ENCODE peak calls at places on chromosomes 13 and 19, in five cellular contexts. O, W, B, M and J are unnamed samples.

GRCh38 chr13:73943137-73943964 is 190.9 kb downstream of the KLF12 start:
- DNase-seq in O (no peak), B (no peak), W (no peak), M (no peak), J (no peak)

GRCh38 chr13:79604752-79605151 is 123.8 kb downstream of the NDFIP2 start:
- DNase-seq in W (no peak), O (peak), M (no peak), B (no peak), J (peak)

GRCh38 chr13:80955487-80955886 is 614.6 kb upstream of the SPRY2 start:
- DNase-seq in O (peak), W (no peak), B (no peak), M (no peak), J (no peak)

GRCh38 chr13:94707400-94708021 is 4.8 kb downstream of the SOX21 start:
- DNase-seq in B (peak), W (peak), O (no peak), M (no peak), J (no peak)

GRCh38 chr13:98221234-98221633 is 44.2 kb upstream of the RNF113B start:
- DNase-seq in B (no peak), W (no peak), O (no peak), M (no peak), J (no peak)

GRCh38 chr19:35789978-35790944 is 14.9 kb downstream of the ARHGAP33 start:
- DNase-seq in W (no peak), O (no peak), B (no peak), M (no peak), J (no peak)

GRCh38 chr19:2668188-2668763 is 34.2 kb downstream of the GNG7 start:
- DNase-seq in M (no peak), W (no peak), O (no peak), B (no peak), J (no peak)

GRCh38 chr13:80132741-80133601 is 208.0 kb downstream of the SPRY2 start:
- DNase-seq in W (no peak), B (peak), M (no peak), O (peak), J (peak)

GRCh38 chr19:7242601-7243258 is 51.5 kb downstream of the INSR start:
- DNase-seq in O (peak), M (no peak), W (no peak), B (no peak), J (peak)

GRCh38 chr19:38281820-38282566 is 17.6 kb downstream of the SPINT2 start:
- DNase-seq in W (peak), B (no peak), O (no peak), M (no peak), J (no peak)

GRCh38 chr13:112931028-112931934 is 37.7 kb upstream of the MCF2L start:
- DNase-seq in M (peak), O (peak), B (peak), W (peak), J (peak)

GRCh38 chr19:15108845-15109767 is 1.9 kb downstream of the SYDE1 start:
- DNase-seq in M (no peak), O (no peak), B (no peak), W (no peak), J (no peak)

GRCh38 chr13:114078501-114079451 is 53.6 kb downstream of the RASA3 start:
- DNase-seq in B (no peak), M (no peak), O (no peak), W (no peak), J (no peak)

GRCh38 chr19:3821857-3822364 is 35.7 kb upstream of the MATK start:
- DNase-seq in W (peak), B (peak), O (peak), M (peak), J (peak)

GRCh38 chr13:39056018-39056417 is 17.8 kb downstream of the NHLRC3 start:
- DNase-seq in W (no peak), O (no peak), M (no peak), B (no peak), J (no peak)

GRCh38 chr19:1070576-1070930 is 3.6 kb downstream of the ARHGAP45 start:
- DNase-seq in B (no peak), W (no peak), M (no peak), O (no peak), J (no peak)

GRCh38 chr13:81395368-81395767 is 1054.4 kb upstream of the SPRY2 start:
- DNase-seq in B (no peak), M (no peak), W (peak), O (no peak), J (no peak)

GRCh38 chr13:30584332-30584731 is 33.4 kb upstream of the USPL1 start:
- DNase-seq in M (no peak), W (no peak), B (no peak), O (no peak), J (no peak)

GRCh38 chr19:18861917-18862316 is 30.2 kb downstream of the UPF1 start:
- DNase-seq in W (no peak), B (no peak), O (no peak), M (no peak), J (no peak)

GRCh38 chr19:9144920-9145319 is 4.7 kb downstream of the ZNF317 start:
- DNase-seq in O (no peak), M (no peak), W (no peak), B (peak), J (peak)

GRCh38 chr19:58581227-58582141 is 8.3 kb upstream of the MZF1 start:
- DNase-seq in B (peak), W (peak), O (peak), M (peak), J (peak)

GRCh38 chr13:75636339-75637095 is 387 bp downstream of the LMO7 start:
- DNase-seq in B (no peak), M (no peak), O (peak), W (peak), J (no peak)

GRCh38 chr13:109941951-109942350 is 155.6 kb upstream of the IRS2 start:
- DNase-seq in W (no peak), B (no peak), O (no peak), M (no peak), J (peak)

GRCh38 chr19:31377736-31378135 is 28.5 kb upstream of the TSHZ3 start:
- DNase-seq in B (no peak), O (no peak), M (no peak), W (no peak), J (no peak)

GRCh38 chr13:40064154-40064713 is 408.8 kb downstream of the COG6 start:
- DNase-seq in O (peak), W (no peak), M (no peak), B (peak), J (no peak)

GRCh38 chr13:40063278-40063698 is 407.8 kb downstream of the COG6 start:
- DNase-seq in B (no peak), W (no peak), M (no peak), O (no peak), J (no peak)

GRCh38 chr13:40061466-40062450 is 406.3 kb downstream of the COG6 start:
- DNase-seq in M (no peak), W (no peak), B (no peak), O (no peak), J (no peak)

GRCh38 chr13:40063743-40064142 is 408.3 kb downstream of the COG6 start:
- DNase-seq in W (no peak), M (no peak), O (no peak), B (no peak), J (no peak)

GRCh38 chr13:40064723-40065122 is 409.3 kb downstream of the COG6 start:
- DNase-seq in M (no peak), O (peak), B (peak), W (no peak), J (peak)
- TF ChIP-seq MAX in M (no peak), O (no peak), B (no peak), W (no peak), J (no peak)

GRCh38 chr19:45439190-45439568 is 15.5 kb upstream of the ERCC1 start:
- DNase-seq in M (no peak), O (no peak), B (no peak), W (no peak), J (no peak)
- H3K4me3 ChIP-seq in M (peak), O (no peak), B (peak), W (peak), J (peak)

GRCh38 chr19:54429176-54429495 is 13.9 kb downstream of the TTYH1 start:
- DNase-seq in O (no peak), M (no peak), W (no peak), B (no peak), J (no peak)

GRCh38 chr19:54429545-54430227 is 14.4 kb downstream of the TTYH1 start:
- DNase-seq in M (no peak), B (no peak), O (no peak), W (no peak), J (no peak)

GRCh38 chr19:54432144-54432738 is 16.8 kb upstream of the LENG8 start:
- DNase-seq in W (no peak), O (no peak), M (peak), B (no peak), J (no peak)

GRCh38 chr19:54431255-54431838 is 16.1 kb downstream of the TTYH1 start:
- DNase-seq in O (no peak), W (no peak), M (peak), B (peak), J (no peak)

GRCh38 chr19:54430306-54431254 is 15.3 kb downstream of the TTYH1 start:
- DNase-seq in O (peak), B (peak), M (peak), W (peak), J (peak)
- TF ChIP-seq MAX in O (no peak), B (no peak), M (no peak), W (no peak), J (no peak)

GRCh38 chr13:29125145-29125933 is 305.2 kb downstream of the MTUS2 start:
- DNase-seq in M (no peak), B (no peak), O (no peak), W (no peak), J (no peak)
- H3K4me3 ChIP-seq in M (no peak), B (no peak), O (no peak), W (no peak), J (no peak)

GRCh38 chr13:100722517-100722916 is 47.9 kb upstream of the TMTC4 start:
- DNase-seq in M (no peak), O (no peak), W (no peak), B (peak), J (no peak)

GRCh38 chr13:100724568-100724967 is 50.0 kb upstream of the TMTC4 start:
- DNase-seq in O (no peak), M (no peak), W (no peak), B (no peak), J (no peak)

GRCh38 chr13:100725472-100725871 is 50.9 kb upstream of the TMTC4 start:
- DNase-seq in M (no peak), B (no peak), W (no peak), O (no peak), J (no peak)

GRCh38 chr13:100721885-100722512 is 47.4 kb upstream of the TMTC4 start:
- DNase-seq in W (peak), O (peak), B (peak), M (peak), J (peak)
- TF ChIP-seq MAX in W (no peak), O (no peak), B (no peak), M (no peak), J (peak)

GRCh38 chr19:50979758-50980157 is 4.0 kb downstream of the KLK7 start:
- DNase-seq in M (no peak), W (no peak), B (no peak), O (no peak), J (no peak)

GRCh38 chr19:50981587-50982146 is 2.0 kb downstream of the KLK7 start:
- DNase-seq in B (no peak), W (no peak), O (no peak), M (no peak), J (no peak)

GRCh38 chr19:50982186-50982585 is 1.5 kb downstream of the KLK7 start:
- DNase-seq in B (no peak), W (no peak), O (no peak), M (no peak), J (no peak)

GRCh38 chr19:50978772-50979390 is 4.8 kb downstream of the KLK7 start:
- DNase-seq in M (no peak), O (no peak), W (no peak), B (no peak), J (no peak)

DNA sequence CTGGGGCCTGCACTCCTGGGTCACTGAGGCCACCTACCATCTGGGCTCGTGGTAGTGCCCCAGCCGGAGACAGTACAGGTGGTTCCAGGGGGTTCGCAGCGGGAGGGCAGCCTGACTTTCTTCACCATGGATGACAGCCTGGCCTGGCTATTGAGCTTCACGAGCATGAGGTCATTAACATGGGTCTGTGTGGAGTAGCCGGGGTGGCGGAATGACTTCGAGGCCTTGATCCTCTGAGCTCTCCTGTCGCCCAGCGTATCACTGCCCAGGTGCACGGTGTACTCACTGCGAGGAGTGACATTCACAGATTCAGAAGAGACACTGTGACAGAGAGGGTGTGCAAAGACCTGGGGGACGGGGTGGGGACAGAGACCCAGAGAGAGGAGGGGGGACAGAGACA is 3.5 kb downstream of the KLK7 start:
- DNase-seq in B (no peak), W (no peak), M (no peak), O (no peak), J (no peak)
- H3K4me3 ChIP-seq in B (no peak), W (no peak), M (no peak), O (no peak), J (no peak)

GRCh38 chr13:50386527-50387123 is 371.4 kb downstream of the KCNRG start:
- DNase-seq in M (no peak), W (no peak), O (peak), B (no peak), J (no peak)
- TF ChIP-seq MAX in M (no peak), W (no peak), O (no peak), B (no peak), J (no peak)

DNA sequence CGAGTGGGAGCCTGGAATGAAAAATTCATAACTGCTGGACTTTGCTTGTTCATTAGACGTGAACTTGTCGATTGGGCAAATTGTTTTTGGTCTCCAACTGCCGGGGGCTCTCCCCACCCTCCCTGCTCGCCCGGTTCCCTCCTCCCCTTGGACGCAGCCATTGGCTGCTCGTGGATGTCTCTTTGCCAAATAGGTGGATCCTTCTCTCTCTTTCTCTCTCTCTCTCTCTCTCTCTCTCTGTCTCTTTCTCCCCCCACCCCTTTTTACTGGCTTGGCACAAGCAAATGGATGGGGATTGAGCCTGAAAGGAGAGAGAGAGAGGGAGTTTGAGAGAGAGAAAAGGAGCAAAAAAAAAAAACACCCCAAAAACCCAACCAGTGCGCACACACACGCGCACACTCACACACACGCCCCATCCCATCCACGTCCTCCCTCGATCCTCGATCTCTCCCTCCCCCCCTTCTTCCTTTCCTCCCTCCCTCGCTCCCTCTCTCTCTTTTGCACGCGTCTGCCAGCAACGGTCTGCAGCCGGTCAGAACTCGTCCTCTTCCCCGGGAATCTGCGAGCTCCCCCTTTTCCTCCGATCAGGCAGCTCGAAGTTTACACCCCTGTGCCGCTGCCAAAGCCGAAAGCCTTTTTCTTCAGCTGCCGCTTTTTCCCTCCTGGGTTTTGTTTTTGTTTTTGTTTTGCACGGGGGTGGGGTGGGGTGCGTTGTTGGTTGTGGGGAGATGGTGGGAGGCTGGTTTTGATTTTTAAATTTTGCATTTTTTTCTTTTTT is 27.8 kb downstream of the NFIX start:
- DNase-seq in O (peak), B (no peak), W (peak), M (no peak), J (peak)
- H3K4me3 ChIP-seq in O (peak), B (peak), W (peak), M (no peak), J (peak)

DNA sequence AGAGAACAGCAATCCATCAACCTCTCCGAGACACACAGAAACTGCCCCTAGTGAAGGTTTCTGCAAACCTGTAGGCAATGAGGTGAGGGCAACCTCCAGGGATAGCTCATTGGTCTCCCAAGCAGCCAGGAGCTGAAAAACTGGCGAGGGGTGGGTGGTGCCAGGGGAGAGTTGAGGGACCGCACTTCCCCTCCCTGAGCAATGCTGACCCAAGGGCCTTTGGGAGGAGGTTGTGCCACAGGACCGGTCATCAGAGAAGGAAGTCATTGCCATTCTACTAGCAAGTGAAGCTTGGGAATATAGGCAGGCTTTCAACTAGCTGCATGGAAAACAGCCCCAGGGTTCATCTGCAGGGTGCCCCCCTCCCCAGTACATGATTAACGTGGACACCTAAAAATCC is 23.1 kb upstream of the MED4 start:
- DNase-seq in B (no peak), M (no peak), W (no peak), O (no peak), J (no peak)
- TF ChIP-seq MAX in B (no peak), M (no peak), W (no peak), O (no peak), J (no peak)

GRCh38 chr19:47485210-47485609 is 1.2 kb upstream of the KPTN start:
- DNase-seq in B (no peak), M (no peak), W (no peak), O (no peak), J (no peak)
- H3K4me3 ChIP-seq in B (no peak), M (peak), W (peak), O (no peak), J (peak)